ENCODE peak calls at places on chromosomes 3 and 15, in six cellular contexts. W is HCT116, M is AG09309, L is T-helper 2 cell, Y is left cardiac atrium, I is T follicular helper cell. R is an unnamed sample.

GRCh38 chr15:64209680-64210334 is 47.0 kb upstream of the PPIB start:
- DNase-seq in Y (no peak), L (peak), I (no peak), M (no peak), W (peak), R (no peak)

GRCh38 chr15:70308011-70308761 is 210.5 kb upstream of the TLE3 start:
- DNase-seq in I (no peak), W (peak), L (no peak), Y (no peak), M (no peak), R (no peak)

GRCh38 chr15:38145671-38146111 is 106.9 kb upstream of the SPRED1 start:
- DNase-seq in Y (no peak), M (no peak), I (no peak), L (no peak), W (no peak), R (no peak)

GRCh38 chr3:151869186-151869585 is 4.3 kb upstream of the SUCNR1 start:
- DNase-seq in M (no peak), I (no peak), L (no peak), W (no peak), Y (no peak), R (no peak)

GRCh38 chr3:12190221-12190807 is 31.6 kb upstream of the TIMP4 start:
- DNase-seq in W (no peak), Y (no peak), M (no peak), L (no peak), I (no peak), R (no peak)

GRCh38 chr15:99149366-99149765 is 44.5 kb downstream of the SYNM start:
- DNase-seq in W (no peak), L (no peak), I (no peak), M (no peak), Y (no peak), R (no peak)

GRCh38 chr3:152688313-152688712 is 146.6 kb upstream of the P2RY1 start:
- DNase-seq in Y (no peak), W (no peak), L (no peak), I (no peak), M (no peak), R (no peak)

GRCh38 chr3:36901588-36901987 is 43.3 kb downstream of the TRANK1 start:
- DNase-seq in Y (no peak), L (no peak), I (no peak), W (no peak), M (no peak), R (no peak)

GRCh38 chr3:67215690-67216089 is 217.6 kb downstream of the KBTBD8 start:
- DNase-seq in W (no peak), M (no peak), Y (no peak), L (no peak), I (no peak), R (no peak)